ENCODE peak calls at places on chromosome 6, in eight cellular contexts. T is prostate gland; I is natural killer cell; M is HS-5; E is NCI-H2171; W is activated CD4-positive, CD25-positive, alpha-beta regulatory T cell; J is Right ventricle myocardium superior; C is breast epithelium. L is an unnamed sample.

GRCh38 chr6:149125309-149125708 is 192.2 kb upstream of the TAB2 start:
- DNase-seq in T (no peak), I (no peak), M (no peak), E (no peak), W (no peak), J (no peak), C (no peak), L (no peak)

GRCh38 chr6:144824018-144824417 is 538.9 kb downstream of the UTRN start:
- DNase-seq in T (no peak), I (no peak), M (no peak), E (no peak), W (no peak), J (no peak), C (no peak), L (no peak)

GRCh38 chr6:90716345-90716744 is 129.5 kb upstream of the MAP3K7 start:
- DNase-seq in T (no peak), I (no peak), M (no peak), E (no peak), W (no peak), J (no peak), C (no peak), L (no peak)

GRCh38 chr6:57262491-57262890 is 40.4 kb upstream of the RAB23 start:
- DNase-seq in T (no peak), I (no peak), M (no peak), E (no peak), W (no peak), J (peak), C (no peak), L (no peak)

GRCh38 chr6:81772741-81773140 is 20.3 kb upstream of the TENT5A start:
- DNase-seq in T (no peak), I (no peak), M (peak), E (no peak), W (no peak), J (no peak), C (no peak), L (no peak)

GRCh38 chr6:53795254-53795701 is 473 bp downstream of the LRRC1 start:
- DNase-seq in T (peak), I (no peak), M (no peak), E (no peak), W (no peak), J (no peak), C (no peak), L (no peak)

GRCh38 chr6:134177753-134178229 is 125.4 kb upstream of the SLC2A12 start:
- DNase-seq in T (no peak), I (no peak), M (no peak), E (no peak), W (no peak), J (no peak), C (no peak), L (no peak)

GRCh38 chr6:8481727-8482126 is 46.4 kb upstream of the SLC35B3 start:
- DNase-seq in T (no peak), I (no peak), M (peak), E (no peak), W (no peak), J (no peak), C (no peak), L (no peak)

GRCh38 chr6:143529095-143529494 is 17.6 kb upstream of the FUCA2 start:
- DNase-seq in T (no peak), I (no peak), M (no peak), E (no peak), W (no peak), J (no peak), C (no peak), L (no peak)

GRCh38 chr6:13924949-13925881 is at the start of gene RNF182:
- DNase-seq in T (no peak), I (no peak), M (no peak), E (no peak), W (no peak), J (no peak), C (no peak), L (no peak)

GRCh38 chr6:138673317-138674014 is 100.1 kb upstream of the CCDC28A start:
- DNase-seq in T (no peak), I (no peak), M (no peak), E (no peak), W (no peak), J (no peak), C (no peak), L (no peak)

GRCh38 chr6:26240157-26240980 is 124.6 kb upstream of the BTN3A2 start:
- DNase-seq in T (peak), I (peak), M (no peak), E (no peak), W (peak), J (peak), C (peak), L (peak)

GRCh38 chr6:144036064-144036873 is 28.2 kb upstream of the PLAGL1 start:
- DNase-seq in T (no peak), I (no peak), M (no peak), E (no peak), W (no peak), J (peak), C (no peak), L (no peak)

GRCh38 chr6:137995371-137995770 is 111.8 kb downstream of the PERP start:
- DNase-seq in T (no peak), I (no peak), M (no peak), E (no peak), W (no peak), J (no peak), C (no peak), L (no peak)

GRCh38 chr6:10901751-10902150 is 14.9 kb downstream of the SYCP2L start:
- DNase-seq in T (no peak), I (no peak), M (no peak), E (no peak), W (no peak), J (no peak), C (no peak), L (no peak)

GRCh38 chr6:111154981-111155380 is 67.7 kb downstream of the SLC16A10 start:
- DNase-seq in T (no peak), I (no peak), M (no peak), E (no peak), W (no peak), J (no peak), C (no peak), L (no peak)

GRCh38 chr6:144294016-144294415 is 8.9 kb downstream of the UTRN start:
- DNase-seq in T (no peak), I (no peak), M (peak), E (no peak), W (no peak), J (no peak), C (no peak), L (no peak)

GRCh38 chr6:145075425-145075824 is 659.9 kb downstream of the EPM2A start:
- DNase-seq in T (no peak), I (no peak), M (no peak), E (no peak), W (no peak), J (no peak), C (no peak), L (no peak)

GRCh38 chr6:153849072-153849759 is 189.8 kb upstream of the OPRM1 start:
- DNase-seq in T (no peak), I (no peak), M (no peak), E (no peak), W (no peak), J (no peak), C (no peak), L (no peak)

GRCh38 chr6:151376440-151376839 is 14.9 kb downstream of the ZBTB2 start:
- DNase-seq in T (no peak), I (no peak), M (no peak), E (no peak), W (no peak), J (no peak), C (no peak), L (no peak)

GRCh38 chr6:154460306-154461071 is 50.0 kb downstream of the CNKSR3 start:
- DNase-seq in T (no peak), I (no peak), M (no peak), E (no peak), W (no peak), J (no peak), C (no peak), L (no peak)

GRCh38 chr6:136751478-136751956 is 40.8 kb downstream of the MAP3K5 start:
- DNase-seq in T (no peak), I (no peak), M (no peak), E (no peak), W (no peak), J (no peak), C (no peak), L (peak)

GRCh38 chr6:12956991-12957320 is 240.4 kb downstream of the PHACTR1 start:
- DNase-seq in T (no peak), I (no peak), M (no peak), E (no peak), W (no peak), J (no peak), C (no peak), L (no peak)

GRCh38 chr6:39945626-39946025 is 11.4 kb upstream of the MOCS1 start:
- DNase-seq in T (no peak), I (no peak), M (no peak), E (no peak), W (no peak), J (no peak), C (no peak), L (no peak)

GRCh38 chr6:3221579-3221978 is 5.9 kb downstream of the TUBB2B start:
- DNase-seq in T (no peak), I (no peak), M (no peak), E (no peak), W (no peak), J (no peak), C (no peak), L (no peak)

GRCh38 chr6:148999921-149000589 is 253.2 kb downstream of the UST start:
- DNase-seq in T (no peak), I (no peak), M (no peak), E (no peak), W (no peak), J (peak), C (peak), L (no peak)

GRCh38 chr6:78302411-78302810 is 564.9 kb upstream of the IRAK1BP1 start:
- DNase-seq in T (no peak), I (no peak), M (no peak), E (no peak), W (no peak), J (no peak), C (no peak), L (no peak)

GRCh38 chr6:148997863-148998262 is 251.0 kb downstream of the UST start:
- DNase-seq in T (no peak), I (no peak), M (no peak), E (no peak), W (no peak), J (no peak), C (no peak), L (no peak)

GRCh38 chr6:41278699-41279405 is 7.6 kb downstream of the TREM1 start:
- DNase-seq in T (peak), I (peak), M (peak), E (peak), W (peak), J (peak), C (no peak), L (peak)

GRCh38 chr6:129683606-129684322 is 26.2 kb downstream of the ARHGAP18 start:
- DNase-seq in T (peak), I (peak), M (peak), E (no peak), W (no peak), J (peak), C (no peak), L (peak)

GRCh38 chr6:63066053-63066704 is 145.1 kb upstream of the FKBP1C start:
- DNase-seq in T (no peak), I (no peak), M (no peak), E (no peak), W (no peak), J (no peak), C (no peak), L (no peak)

L was measured in activated T-helper 2 cell treated with anti-CD3 and anti-CD28 coated beads, Interferon-gamma antibody, Interleukin-2, Interleukin-4, amounts not matched to agents 10 μg/mL and 5 μg/mL and 100 μg/mL, durations not matched to agents 14 hours and 24 hours and 36 hours.